ENCODE peak calls at places on chromosome 6, in seven cellular contexts. X, S, L, R, W, V and J are unnamed samples.

GRCh38 chr6:72746276-72746675 is 124.4 kb downstream of the KCNQ5 start:
- DNase-seq in R (no peak), L (peak; percentile 45), S (no peak), W (no peak), X (no peak), V (no peak), J (no peak)

GRCh38 chr6:6333498-6333897 is 13.0 kb upstream of the F13A1 start:
- DNase-seq in V (no peak), X (peak; percentile 36), S (no peak), W (no peak), L (no peak), R (peak; percentile 9), J (no peak)

GRCh38 chr6:133590196-133590595 is 298.7 kb upstream of the TCF21 start:
- DNase-seq in R (no peak), L (no peak), V (no peak), W (peak; percentile 26), X (no peak), S (no peak), J (no peak)

GRCh38 chr6:147664092-147664491 is 155.6 kb downstream of the SAMD5 start:
- DNase-seq in R (no peak), S (no peak), L (no peak), X (no peak), V (peak; percentile 45), W (no peak), J (no peak)

GRCh38 chr6:148221580-148221979 is 121.1 kb upstream of the SASH1 start:
- DNase-seq in V (peak; percentile 86), W (no peak), X (peak; percentile 11), S (no peak), L (peak; percentile 24), R (no peak), J (no peak)

GRCh38 chr6:147675281-147675680 is 166.8 kb downstream of the SAMD5 start:
- DNase-seq in X (no peak), V (no peak), W (no peak), S (no peak), R (no peak), L (peak; percentile 89), J (no peak)

GRCh38 chr6:27213544-27214125 is 33.9 kb upstream of the PRSS16 start:
- DNase-seq in R (peak; percentile 50), X (peak; percentile 63), S (no peak), W (no peak), L (peak; percentile 29), V (peak; percentile 82), J (peak; percentile 73)

GRCh38 chr6:54935739-54936138 is 89.2 kb downstream of the FAM83B start:
- DNase-seq in V (peak; percentile 80), S (no peak), R (peak; percentile 74), L (peak; percentile 87), X (peak; percentile 39), W (no peak), J (no peak)

GRCh38 chr6:159608961-159609673 is 83.9 kb downstream of the SOD2 start:
- DNase-seq in X (no peak), R (peak; percentile 72), L (peak; percentile 28), V (peak; percentile 81), W (no peak), S (peak; percentile 34), J (peak; percentile 65)

GRCh38 chr6:83378621-83379388 is 52.0 kb downstream of the ME1 start:
- DNase-seq in R (no peak), S (no peak), V (no peak), W (no peak), X (peak; percentile 80), L (peak; percentile 76), J (no peak)

GRCh38 chr6:88455317-88455716 is 289.2 kb upstream of the CNR1 start:
- DNase-seq in V (no peak), R (no peak), X (no peak), L (no peak), S (no peak), W (no peak), J (no peak)

GRCh38 chr6:30325873-30326445 is 768 bp upstream of the TRIM39 start:
- DNase-seq in V (peak; percentile 96), R (no peak), S (peak; percentile 34), W (peak; percentile 58), L (no peak), X (no peak), J (peak; percentile 92)

GRCh38 chr6:38984723-38985122 is 63.9 kb upstream of the GLP1R start:
- DNase-seq in W (no peak), S (no peak), R (no peak), X (no peak), V (no peak), L (no peak), J (no peak)

GRCh38 chr6:99416226-99416625 is 8.9 kb downstream of the PNISR start:
- DNase-seq in X (no peak), R (no peak), S (no peak), L (peak; percentile 36), V (no peak), W (no peak), J (no peak)

GRCh38 chr6:165847407-165848098 is 184.5 kb upstream of the PDE10A start:
- DNase-seq in S (no peak), V (no peak), X (peak; percentile 22), R (peak; percentile 96), W (no peak), L (peak; percentile 89), J (no peak)
- H4K8ac ChIP-seq in S (no peak overlapping the region), V (no peak overlapping the region), X (no peak overlapping the region), R (no peak overlapping the region), W (no peak overlapping the region), L (no peak overlapping the region), J (no peak overlapping the region)

DNA sequence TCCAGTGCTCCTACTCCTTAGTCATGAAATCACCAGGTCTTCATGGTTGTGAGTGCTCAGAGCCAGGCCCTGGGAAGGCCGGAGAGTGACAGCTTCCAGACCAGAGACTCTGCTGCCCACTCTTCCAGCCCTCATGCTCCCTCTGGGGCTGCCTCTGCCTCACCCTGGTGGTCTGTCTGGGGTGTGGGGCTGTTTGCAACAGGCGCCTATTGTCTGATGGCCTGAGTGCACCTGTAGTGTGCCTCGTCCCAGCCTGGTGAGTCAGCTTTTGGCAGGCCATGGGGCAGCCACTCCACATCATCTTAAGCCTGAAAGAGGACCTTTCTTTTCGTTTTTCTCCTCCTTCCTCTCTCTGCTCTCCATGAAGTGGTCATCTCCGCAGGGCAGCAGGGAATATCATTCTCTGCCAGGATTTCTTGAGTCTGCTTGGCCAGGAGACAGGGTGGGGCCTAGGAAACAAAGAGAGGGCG is 173.8 kb downstream of the VEGFA start:
- DNase-seq in R (no peak), W (no peak), L (no peak), V (no peak), S (no peak), X (no peak), J (peak; percentile 28)
- H3K4me1 ChIP-seq in R (peaks cover 2% of the 10 kb centered on the region), W (peaks cover 13% of the 10 kb centered on the region), L (peaks cover under 1% of the 10 kb centered on the region), V (no peaks in the 10 kb centered on the region), S (no peaks in the 10 kb centered on the region), X (peaks cover 7% of the 10 kb centered on the region), J (no peaks in the 10 kb centered on the region)

GRCh38 chr6:135832186-135832585 is 19.3 kb upstream of the PDE7B start:
- DNase-seq in S (no peak), X (no peak), W (no peak), V (no peak), R (no peak), L (no peak), J (no peak)
- H4K8ac ChIP-seq in S (no peak overlapping the region), X (no peak overlapping the region), W (no peak overlapping the region), V (no peak overlapping the region), R (no peak overlapping the region), L (no peak overlapping the region), J (no peak overlapping the region)

GRCh38 chr6:139754898-139755754 is 380.7 kb upstream of the CITED2 start:
- DNase-seq in W (no peak), S (no peak), X (peak; percentile 61), L (no peak), R (no peak), V (no peak), J (no peak)
- H3K4me1 ChIP-seq in W (peaks cover 4% of the 10 kb centered on the region), S (no peaks in the 10 kb centered on the region), X (peaks cover 5% of the 10 kb centered on the region), L (peaks cover 13% of the 10 kb centered on the region), R (peaks cover 4% of the 10 kb centered on the region), V (peaks cover 2% of the 10 kb centered on the region), J (no peaks in the 10 kb centered on the region)

GRCh38 chr6:12896208-12896733 is 179.7 kb downstream of the PHACTR1 start:
- DNase-seq in X (no peak), W (no peak), S (no peak), V (no peak), R (no peak), L (no peak), J (no peak)

GRCh38 chr6:12895721-12896120 is 179.2 kb downstream of the PHACTR1 start:
- DNase-seq in S (no peak), L (no peak), V (no peak), R (no peak), W (no peak), X (no peak), J (no peak)

GRCh38 chr6:12891595-12891994 is 175.0 kb downstream of the PHACTR1 start:
- DNase-seq in V (no peak), R (no peak), X (no peak), L (no peak), S (no peak), W (no peak), J (no peak)

GRCh38 chr6:12890171-12890790 is 173.7 kb downstream of the PHACTR1 start:
- DNase-seq in V (peak; percentile 53), W (no peak), L (no peak), S (no peak), X (no peak), R (peak; percentile 28), J (peak; percentile 45)

DNA sequence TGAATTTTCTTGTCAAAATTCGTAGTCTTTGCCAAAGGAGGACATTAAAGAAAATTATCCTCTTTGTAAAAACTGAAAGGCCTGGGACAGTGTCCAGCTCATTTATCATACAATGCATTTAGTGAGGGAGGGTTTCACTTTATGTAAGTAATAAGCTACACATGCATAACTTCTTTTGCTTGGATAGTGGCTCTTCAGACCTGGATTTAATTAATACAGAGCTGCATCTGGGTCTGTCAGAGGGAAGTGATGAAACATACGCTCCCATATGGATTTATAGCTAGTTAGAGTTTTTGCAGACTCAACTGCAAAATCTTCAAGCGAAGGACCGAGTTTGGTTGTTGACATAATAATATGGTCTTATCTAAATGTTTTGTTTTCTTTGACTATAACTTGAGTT is 175.6 kb downstream of the PHACTR1 start:
- DNase-seq in L (no peak), W (no peak), R (no peak), S (no peak), V (no peak), X (no peak), J (no peak)
- H4K8ac ChIP-seq in L (no peak overlapping the region), W (no peak overlapping the region), R (no peak overlapping the region), S (no peak overlapping the region), V (no peak overlapping the region), X (no peak overlapping the region), J (no peak overlapping the region)

DNA sequence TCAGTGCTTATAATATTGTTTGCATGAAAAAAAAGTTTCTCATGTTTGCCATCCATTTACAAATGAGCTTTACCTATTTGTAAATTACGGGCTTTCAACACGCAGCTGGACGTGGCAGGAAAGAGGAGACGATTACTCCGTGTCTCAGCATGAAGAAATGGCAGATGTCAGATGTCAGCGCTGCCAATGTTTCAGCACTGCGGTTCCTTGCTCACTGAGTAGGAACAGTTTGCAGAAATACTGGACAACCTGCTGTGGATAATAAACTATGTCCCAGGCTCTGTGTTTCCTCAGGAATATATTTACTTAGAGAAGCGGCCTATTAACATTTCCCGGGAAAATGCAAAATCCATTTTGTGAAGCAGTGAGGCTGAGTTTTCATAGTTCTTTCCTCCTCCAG is 22.7 kb downstream of the RAMACL start:
- DNase-seq in W (no peak), X (no peak), S (no peak), V (no peak), R (no peak), L (no peak), J (no peak)
- H3K4me1 ChIP-seq in W (no peaks in the 10 kb centered on the region), X (peaks cover 30% of the 10 kb centered on the region), S (peaks cover 1% of the 10 kb centered on the region), V (no peaks in the 10 kb centered on the region), R (no peaks in the 10 kb centered on the region), L (peaks cover 10% of the 10 kb centered on the region), J (peaks cover 5% of the 10 kb centered on the region)

GRCh38 chr6:112249489-112249888 is 4.9 kb downstream of the LAMA4 start:
- DNase-seq in S (no peak), W (no peak), V (no peak), L (peak; percentile 59), R (no peak), X (no peak), J (no peak)
- H4K8ac ChIP-seq in S (no peak overlapping the region), W (no peak overlapping the region), V (no peak overlapping the region), L (no peak overlapping the region), R (no peak overlapping the region), X (no peak overlapping the region), J (no peak overlapping the region)